ENCODE peak calls at places on chromosomes 12 and 14, in six cellular contexts. Y, E, G, T, S and M are unnamed samples.

GRCh38 chr12:54349031-54349430 is 15.3 kb downstream of the GPR84 start:
- DNase-seq in Y (no peak), E (no peak), G (no peak), T (no peak), S (no peak), M (no peak)

GRCh38 chr12:6912164-6912956 is 2.0 kb upstream of the ENO2 start:
- DNase-seq in Y (no peak), E (no peak), G (no peak), T (no peak), S (no peak), M (no peak)

GRCh38 chr14:92959761-92960680 is 37.1 kb downstream of the CHGA start:
- DNase-seq in Y (no peak), E (no peak), G (no peak), T (no peak), S (no peak), M (no peak)

GRCh38 chr14:36647827-36648753 is 13.6 kb upstream of the PAX9 start:
- DNase-seq in Y (peak; percentile 48), E (peak; percentile 47), G (no peak), T (no peak), S (no peak), M (no peak)

GRCh38 chr12:6333029-6333428 is 8.8 kb downstream of the TNFRSF1A start:
- DNase-seq in Y (no peak), E (no peak), G (no peak), T (no peak), S (no peak), M (no peak)

GRCh38 chr14:51216602-51217001 is 23.4 kb upstream of the TMX1 start:
- DNase-seq in Y (no peak), E (no peak), G (no peak), T (no peak), S (no peak), M (no peak)

GRCh38 chr14:88562831-88563686 is at the start of gene ZC3H14:
- DNase-seq in Y (peak; percentile 87), E (peak; percentile 82), G (peak; percentile 84), T (peak; percentile 82), S (peak; percentile 73), M (peak; percentile 73)

GRCh38 chr14:70886421-70887206 is 20.6 kb upstream of the PCNX1 start:
- DNase-seq in Y (peak; percentile 7), E (no peak), G (no peak), T (no peak), S (no peak), M (no peak)

GRCh38 chr12:6224550-6224949 is 24.4 kb downstream of the CD9 start:
- DNase-seq in Y (no peak), E (no peak), G (no peak), T (peak; percentile 86), S (peak; percentile 56), M (no peak)

GRCh38 chr12:53344824-53345485 is 8.8 kb upstream of the SP7 start:
- DNase-seq in Y (peak; percentile 83), E (peak; percentile 68), G (peak; percentile 73), T (peak; percentile 83), S (peak; percentile 84), M (peak; percentile 57)

DNA sequence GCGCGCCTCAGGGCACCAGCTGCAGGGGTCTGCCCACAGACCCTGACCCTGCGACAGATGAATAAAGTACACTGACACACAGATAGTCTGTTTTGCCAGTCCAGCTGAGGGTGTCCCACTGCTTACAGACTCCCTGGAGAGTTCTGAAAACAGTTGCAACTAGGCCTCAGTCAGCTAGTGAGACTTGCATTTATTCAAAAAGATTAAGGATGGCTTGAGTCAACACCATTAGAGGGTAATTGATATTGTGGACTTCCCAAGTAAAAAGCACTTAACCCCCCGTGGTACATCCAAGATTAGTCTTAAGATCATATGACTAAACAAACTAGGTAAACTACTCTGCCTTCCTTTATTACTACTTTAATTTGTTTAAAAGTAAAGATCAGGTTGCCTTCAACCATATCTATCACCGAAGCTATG is 11.1 kb upstream of the PSEN1 start:
- DNase-seq in Y (no peak), E (no peak), G (no peak), T (no peak), S (no peak), M (no peak)
- H3K27ac ChIP-seq in Y (no peak overlapping the region), E (no peak overlapping the region), G (no peak overlapping the region), T (no peak overlapping the region), S (no peak overlapping the region), M (no peak overlapping the region)

GRCh38 chr14:91249841-91250616 is 5.5 kb upstream of the GPR68 start:
- DNase-seq in Y (no peak), E (no peak), G (no peak), T (peak; percentile 35), S (no peak), M (no peak)
- TF ChIP-seq CTCF in Y (peak; percentile 4), E (no peak), G (no peak), T (no peak), S (no peak), M (no peak)

DNA sequence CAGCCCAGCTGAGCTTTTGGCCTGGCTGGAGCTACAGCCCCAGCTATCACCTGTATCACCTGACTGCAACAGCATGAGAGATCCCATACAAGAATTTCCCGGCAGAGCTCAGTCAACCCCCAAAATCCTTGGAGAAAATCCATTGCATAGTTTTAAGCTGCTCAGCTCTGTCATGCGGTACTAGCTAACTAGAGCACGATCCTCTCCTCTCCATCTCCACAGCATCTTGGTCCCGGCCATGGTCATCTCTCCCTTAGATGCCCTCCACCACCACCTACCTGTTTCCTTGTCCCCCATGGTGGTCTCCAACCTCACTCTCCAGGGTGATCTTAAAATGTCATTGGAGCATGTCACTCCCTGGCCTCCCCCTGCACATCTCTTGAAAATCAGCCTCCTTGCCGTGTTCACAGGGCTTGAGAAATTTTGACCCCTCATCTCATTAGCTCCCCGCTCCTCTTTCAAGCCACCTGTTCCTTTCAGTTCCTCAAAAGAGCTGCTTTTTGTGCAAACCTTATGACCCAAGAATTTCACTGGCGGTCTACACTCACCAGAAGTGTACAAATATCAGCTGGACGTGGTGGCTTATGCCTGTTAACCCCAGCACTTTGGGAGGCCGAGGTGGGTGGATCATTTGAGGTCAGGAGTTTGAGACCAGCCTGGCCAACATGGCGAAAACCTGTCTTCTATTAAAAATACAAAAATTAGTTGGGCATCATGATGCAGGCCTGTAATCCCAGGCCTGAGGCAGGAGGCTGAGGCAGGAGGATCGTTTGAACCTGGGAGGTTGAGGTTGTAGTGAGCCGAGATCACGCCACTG is 8.1 kb upstream of the CLMN start:
- DNase-seq in Y (no peak), E (no peak), G (no peak), T (no peak), S (no peak), M (no peak)
- TF ChIP-seq POLR2A in Y (no peak), E (no peak), G (no peak), T (no peak), S (no peak), M (no peak)

GRCh38 chr14:35506927-35507326 is 27.0 kb upstream of the INSM2 start:
- DNase-seq in Y (no peak), E (no peak), G (no peak), T (no peak), S (no peak), M (no peak)
- H3K27ac ChIP-seq in Y (no peak overlapping the region), E (no peak overlapping the region), G (no peak overlapping the region), T (no peak overlapping the region), S (no peak overlapping the region), M (no peak overlapping the region)